ENCODE peak calls at places on chromosomes 3 and 15, in four cellular contexts. H is MG63, T is COR-L47, Y is substantia nigra. O is an unnamed sample.

GRCh38 chr15:40310001-40310959 is 2.5 kb upstream of the PLCB2 start:
- DNase-seq in H (peak; percentile 37), T (peak; percentile 7), Y (peak; percentile 30), O (no peak)

GRCh38 chr15:41559489-41560177 is 621 bp downstream of the TYRO3 start:
- DNase-seq in H (no peak), T (no peak), Y (peak; percentile 30), O (no peak)

GRCh38 chr3:63519426-63519825 is 133.0 kb upstream of the SNTN start:
- DNase-seq in H (no peak), T (no peak), Y (no peak), O (no peak)

GRCh38 chr3:120566243-120566980 is 29.7 kb upstream of the NDUFB4 start:
- DNase-seq in H (no peak), T (no peak), Y (no peak), O (no peak)

GRCh38 chr15:68658151-68658550 is 79.4 kb downstream of the CORO2B start:
- DNase-seq in H (peak; percentile 51), T (no peak), Y (peak; percentile 63), O (peak; percentile 93)

GRCh38 chr15:63601727-63602185 is 4.6 kb downstream of the FBXL22 start:
- DNase-seq in H (no peak), T (peak; percentile 65), Y (no peak), O (no peak)

GRCh38 chr3:127670229-127670559 is 2.6 kb upstream of the ABTB1 start:
- DNase-seq in H (no peak), T (no peak), Y (no peak), O (no peak)

GRCh38 chr3:61858054-61858453 is 296.7 kb downstream of the PTPRG start:
- DNase-seq in H (no peak), T (no peak), Y (no peak), O (peak; percentile 11)

GRCh38 chr15:93467327-93467726 is 378.3 kb upstream of the RGMA start:
- DNase-seq in H (peak; percentile 86), T (no peak), Y (no peak), O (peak; percentile 28)

GRCh38 chr3:25719321-25719720 is 54.6 kb upstream of the TOP2B start:
- DNase-seq in H (no peak), T (no peak), Y (no peak), O (no peak)

GRCh38 chr3:73600293-73600938 is 24.3 kb downstream of the PDZRN3 start:
- DNase-seq in H (peak; percentile 32), T (no peak), Y (no peak), O (no peak)

GRCh38 chr3:84904819-84905555 is 53.8 kb upstream of the CADM2 start:
- DNase-seq in H (no peak), T (no peak), Y (no peak), O (peak; percentile 19)

GRCh38 chr15:67331676-67332075 is 77.1 kb downstream of the IQCH start:
- DNase-seq in H (peak; percentile 7), T (no peak), Y (no peak), O (no peak)

GRCh38 chr3:159443266-159443665 is 545.4 kb upstream of the IL12A start:
- DNase-seq in H (peak; percentile 65), T (no peak), Y (no peak), O (no peak)

GRCh38 chr3:72601049-72601448 is 247.2 kb downstream of the SHQ1 start:
- DNase-seq in H (no peak), T (no peak), Y (no peak), O (no peak)

GRCh38 chr3:128424508-128425069 is 42.1 kb downstream of the DNAJB8 start:
- DNase-seq in H (no peak), T (no peak), Y (no peak), O (no peak)

GRCh38 chr15:84669726-84670125 is 11.7 kb upstream of the NMB start:
- DNase-seq in H (peak; percentile 23), T (no peak), Y (no peak), O (no peak)

GRCh38 chr15:63050737-63051700 is 8.5 kb downstream of the TPM1 start:
- DNase-seq in H (no peak), T (peak; percentile 47), Y (no peak), O (no peak)

GRCh38 chr3:36677331-36678007 is 86.9 kb downstream of the DCLK3 start:
- DNase-seq in H (peak; percentile 81), T (no peak), Y (no peak), O (peak; percentile 4)

GRCh38 chr15:81115054-81115939 is 18.8 kb upstream of the CFAP161 start:
- DNase-seq in H (no peak), T (no peak), Y (no peak), O (no peak)

GRCh38 chr3:110067527-110067926 is 730.2 kb upstream of the DPPA4 start:
- DNase-seq in H (no peak), T (no peak), Y (no peak), O (no peak)

GRCh38 chr15:93917181-93917580 is 314.2 kb upstream of the MCTP2 start:
- DNase-seq in H (no peak), T (no peak), Y (no peak), O (no peak)

GRCh38 chr15:98330258-98330657 is 318.1 kb upstream of the IGF1R start:
- DNase-seq in H (no peak), T (no peak), Y (no peak), O (no peak)

GRCh38 chr3:9945358-9945757 is 6.8 kb downstream of the PRRT3 start:
- DNase-seq in H (peak; percentile 39), T (no peak), Y (no peak), O (no peak)

GRCh38 chr3:101936419-101937331 is 87.4 kb downstream of the NFKBIZ start:
- DNase-seq in H (peak; percentile 31), T (no peak), Y (no peak), O (no peak)

GRCh38 chr15:27847775-27848710 is 251.1 kb downstream of the OCA2 start:
- DNase-seq in H (no peak), T (peak; percentile 88), Y (no peak), O (no peak)

GRCh38 chr3:42185044-42185443 is 80.9 kb downstream of the CCK start:
- DNase-seq in H (peak; percentile 86), T (no peak), Y (no peak), O (no peak)

GRCh38 chr3:126353694-126354321 is 3.4 kb downstream of the KLF15 start:
- DNase-seq in H (no peak), T (no peak), Y (no peak), O (no peak)

GRCh38 chr15:90062023-90062728 is 40.1 kb downstream of the IDH2 start:
- DNase-seq in H (no peak), T (peak; percentile 90), Y (peak; percentile 26), O (no peak)

GRCh38 chr3:124707667-124708066 is 22.6 kb upstream of the UMPS start:
- DNase-seq in H (peak; percentile 77), T (no peak), Y (no peak), O (no peak)

GRCh38 chr3:32586361-32586760 is 15.7 kb upstream of the DYNC1LI1 start:
- DNase-seq in H (no peak), T (no peak), Y (no peak), O (no peak)

GRCh38 chr3:42803800-42804112 is 534 bp downstream of the HIGD1A start:
- DNase-seq in H (peak; percentile 16), T (no peak), Y (no peak), O (no peak)

GRCh38 chr15:92451225-92451825 is 57.6 kb downstream of the ST8SIA2 start:
- DNase-seq in H (peak; percentile 12), T (no peak), Y (no peak), O (no peak)

O was measured in NCI-H446.